ENCODE peak calls at places on chromosomes 4 and X, in seven cellular contexts. One of them, this sample, is unnamed.

GRCh38 chr4:61427818-61428495 is 227.8 kb downstream of the ADGRL3 start:
- DNase-seq in stimulated activated CD4-positive, alpha-beta T cell treated with anti-CD3 and anti-CD28 coated beads, Interleukin-4, amount 100 ng/mL, for 24 hours: no peak
- DNase-seq in EL: no peak
- DNase-seq in activated CD8-positive, alpha-beta memory T cell treated with anti-CD3 and anti-CD28 coated beads, Interleukin-2, amount 50 U/mL, for 48 hours: no peak
- DNase-seq in HuH-7.5: no peak
- DNase-seq in HCT116: no peak
- DNase-seq in sciatic nerve: no peak
- DNase-seq in this sample: no peak

GRCh38 chrX:129769467-129770154 is 10.1 kb upstream of the SASH3 start:
- DNase-seq in HCT116: no peak
- DNase-seq in EL: no peak
- DNase-seq in stimulated activated CD4-positive, alpha-beta T cell treated with anti-CD3 and anti-CD28 coated beads, Interleukin-4, amount 100 ng/mL, for 24 hours: peak
- DNase-seq in sciatic nerve: no peak
- DNase-seq in HuH-7.5: no peak
- DNase-seq in activated CD8-positive, alpha-beta memory T cell treated with anti-CD3 and anti-CD28 coated beads, Interleukin-2, amount 50 U/mL, for 48 hours: no peak
- DNase-seq in this sample: no peak

GRCh38 chr4:118756958-118757357 is 71.8 kb downstream of the METTL14 start:
- DNase-seq in activated CD8-positive, alpha-beta memory T cell treated with anti-CD3 and anti-CD28 coated beads, Interleukin-2, amount 50 U/mL, for 48 hours: no peak
- DNase-seq in HuH-7.5: no peak
- DNase-seq in EL: no peak
- DNase-seq in HCT116: no peak
- DNase-seq in stimulated activated CD4-positive, alpha-beta T cell treated with anti-CD3 and anti-CD28 coated beads, Interleukin-4, amount 100 ng/mL, for 24 hours: no peak
- DNase-seq in sciatic nerve: no peak
- DNase-seq in this sample: no peak

GRCh38 chrX:21757960-21758359 is at the start of gene SMPX:
- DNase-seq in HuH-7.5: no peak
- DNase-seq in activated CD8-positive, alpha-beta memory T cell treated with anti-CD3 and anti-CD28 coated beads, Interleukin-2, amount 50 U/mL, for 48 hours: no peak
- DNase-seq in EL: no peak
- DNase-seq in stimulated activated CD4-positive, alpha-beta T cell treated with anti-CD3 and anti-CD28 coated beads, Interleukin-4, amount 100 ng/mL, for 24 hours: no peak
- DNase-seq in sciatic nerve: no peak
- DNase-seq in HCT116: no peak
- DNase-seq in this sample: no peak

GRCh38 chr4:185771696-185772390 is 40.2 kb downstream of the SORBS2 start:
- DNase-seq in stimulated activated CD4-positive, alpha-beta T cell treated with anti-CD3 and anti-CD28 coated beads, Interleukin-4, amount 100 ng/mL, for 24 hours: no peak
- DNase-seq in HCT116: no peak
- DNase-seq in sciatic nerve: no peak
- DNase-seq in activated CD8-positive, alpha-beta memory T cell treated with anti-CD3 and anti-CD28 coated beads, Interleukin-2, amount 50 U/mL, for 48 hours: no peak
- DNase-seq in EL: peak
- DNase-seq in HuH-7.5: no peak
- DNase-seq in this sample: no peak

GRCh38 chr4:8286719-8287355 is 17.3 kb downstream of the HTRA3 start:
- DNase-seq in sciatic nerve: no peak
- DNase-seq in HCT116: no peak
- DNase-seq in EL: no peak
- DNase-seq in activated CD8-positive, alpha-beta memory T cell treated with anti-CD3 and anti-CD28 coated beads, Interleukin-2, amount 50 U/mL, for 48 hours: no peak
- DNase-seq in HuH-7.5: no peak
- DNase-seq in stimulated activated CD4-positive, alpha-beta T cell treated with anti-CD3 and anti-CD28 coated beads, Interleukin-4, amount 100 ng/mL, for 24 hours: no peak
- DNase-seq in this sample: no peak

GRCh38 chrX:129717902-129718301 is 20.9 kb upstream of the XPNPEP2 start:
- DNase-seq in HuH-7.5: no peak
- DNase-seq in EL: peak
- DNase-seq in stimulated activated CD4-positive, alpha-beta T cell treated with anti-CD3 and anti-CD28 coated beads, Interleukin-4, amount 100 ng/mL, for 24 hours: no peak
- DNase-seq in HCT116: no peak
- DNase-seq in sciatic nerve: no peak
- DNase-seq in activated CD8-positive, alpha-beta memory T cell treated with anti-CD3 and anti-CD28 coated beads, Interleukin-2, amount 50 U/mL, for 48 hours: no peak
- DNase-seq in this sample: no peak

GRCh38 chr4:177446571-177446970 is 4.3 kb upstream of the AGA start:
- DNase-seq in stimulated activated CD4-positive, alpha-beta T cell treated with anti-CD3 and anti-CD28 coated beads, Interleukin-4, amount 100 ng/mL, for 24 hours: no peak
- DNase-seq in activated CD8-positive, alpha-beta memory T cell treated with anti-CD3 and anti-CD28 coated beads, Interleukin-2, amount 50 U/mL, for 48 hours: no peak
- DNase-seq in HCT116: no peak
- DNase-seq in HuH-7.5: no peak
- DNase-seq in EL: no peak
- DNase-seq in sciatic nerve: no peak
- DNase-seq in this sample: no peak

GRCh38 chrX:50779694-50780093 is 34.3 kb downstream of the SHROOM4 start:
- DNase-seq in stimulated activated CD4-positive, alpha-beta T cell treated with anti-CD3 and anti-CD28 coated beads, Interleukin-4, amount 100 ng/mL, for 24 hours: no peak
- DNase-seq in activated CD8-positive, alpha-beta memory T cell treated with anti-CD3 and anti-CD28 coated beads, Interleukin-2, amount 50 U/mL, for 48 hours: no peak
- DNase-seq in HuH-7.5: no peak
- DNase-seq in sciatic nerve: no peak
- DNase-seq in EL: no peak
- DNase-seq in HCT116: no peak
- DNase-seq in this sample: no peak

GRCh38 chr4:39320381-39321115 is 45.6 kb downstream of the RFC1 start:
- DNase-seq in sciatic nerve: no peak
- DNase-seq in HCT116: no peak
- DNase-seq in EL: peak
- DNase-seq in stimulated activated CD4-positive, alpha-beta T cell treated with anti-CD3 and anti-CD28 coated beads, Interleukin-4, amount 100 ng/mL, for 24 hours: no peak
- DNase-seq in HuH-7.5: no peak
- DNase-seq in activated CD8-positive, alpha-beta memory T cell treated with anti-CD3 and anti-CD28 coated beads, Interleukin-2, amount 50 U/mL, for 48 hours: no peak
- DNase-seq in this sample: no peak

GRCh38 chr4:26206339-26206738 is 114.5 kb upstream of the RBPJ start:
- DNase-seq in stimulated activated CD4-positive, alpha-beta T cell treated with anti-CD3 and anti-CD28 coated beads, Interleukin-4, amount 100 ng/mL, for 24 hours: no peak
- DNase-seq in sciatic nerve: peak
- DNase-seq in HuH-7.5: no peak
- DNase-seq in EL: peak
- DNase-seq in activated CD8-positive, alpha-beta memory T cell treated with anti-CD3 and anti-CD28 coated beads, Interleukin-2, amount 50 U/mL, for 48 hours: no peak
- DNase-seq in HCT116: no peak
- DNase-seq in this sample: no peak

GRCh38 chrX:22039541-22039940 is 7.4 kb downstream of the PHEX start:
- DNase-seq in EL: no peak
- DNase-seq in activated CD8-positive, alpha-beta memory T cell treated with anti-CD3 and anti-CD28 coated beads, Interleukin-2, amount 50 U/mL, for 48 hours: no peak
- DNase-seq in HuH-7.5: no peak
- DNase-seq in HCT116: no peak
- DNase-seq in sciatic nerve: no peak
- DNase-seq in stimulated activated CD4-positive, alpha-beta T cell treated with anti-CD3 and anti-CD28 coated beads, Interleukin-4, amount 100 ng/mL, for 24 hours: no peak
- DNase-seq in this sample: no peak

GRCh38 chr4:25552580-25553271 is 102.9 kb upstream of the SLC34A2 start:
- DNase-seq in activated CD8-positive, alpha-beta memory T cell treated with anti-CD3 and anti-CD28 coated beads, Interleukin-2, amount 50 U/mL, for 48 hours: no peak
- DNase-seq in stimulated activated CD4-positive, alpha-beta T cell treated with anti-CD3 and anti-CD28 coated beads, Interleukin-4, amount 100 ng/mL, for 24 hours: no peak
- DNase-seq in EL: no peak
- DNase-seq in HuH-7.5: no peak
- DNase-seq in HCT116: no peak
- DNase-seq in sciatic nerve: no peak
- DNase-seq in this sample: peak

GRCh38 chr4:27149541-27150212 is 289.0 kb downstream of the STIM2 start:
- DNase-seq in HCT116: no peak
- DNase-seq in activated CD8-positive, alpha-beta memory T cell treated with anti-CD3 and anti-CD28 coated beads, Interleukin-2, amount 50 U/mL, for 48 hours: no peak
- DNase-seq in HuH-7.5: no peak
- DNase-seq in sciatic nerve: no peak
- DNase-seq in stimulated activated CD4-positive, alpha-beta T cell treated with anti-CD3 and anti-CD28 coated beads, Interleukin-4, amount 100 ng/mL, for 24 hours: no peak
- DNase-seq in EL: peak
- DNase-seq in this sample: no peak

GRCh38 chrX:71195959-71196727 is 26.9 kb upstream of the GJB1 start:
- DNase-seq in HuH-7.5: no peak
- DNase-seq in HCT116: no peak
- DNase-seq in stimulated activated CD4-positive, alpha-beta T cell treated with anti-CD3 and anti-CD28 coated beads, Interleukin-4, amount 100 ng/mL, for 24 hours: peak
- DNase-seq in activated CD8-positive, alpha-beta memory T cell treated with anti-CD3 and anti-CD28 coated beads, Interleukin-2, amount 50 U/mL, for 48 hours: peak
- DNase-seq in EL: no peak
- DNase-seq in sciatic nerve: no peak
- DNase-seq in this sample: no peak

GRCh38 chrX:40078489-40079288 is 19.1 kb downstream of the BCOR start:
- DNase-seq in HuH-7.5: no peak
- DNase-seq in activated CD8-positive, alpha-beta memory T cell treated with anti-CD3 and anti-CD28 coated beads, Interleukin-2, amount 50 U/mL, for 48 hours: no peak
- DNase-seq in sciatic nerve: no peak
- DNase-seq in HCT116: no peak
- DNase-seq in stimulated activated CD4-positive, alpha-beta T cell treated with anti-CD3 and anti-CD28 coated beads, Interleukin-4, amount 100 ng/mL, for 24 hours: no peak
- DNase-seq in EL: no peak
- DNase-seq in this sample: no peak

GRCh38 chr4:172650758-172651495 is 517.7 kb upstream of the GALNT7 start:
- DNase-seq in stimulated activated CD4-positive, alpha-beta T cell treated with anti-CD3 and anti-CD28 coated beads, Interleukin-4, amount 100 ng/mL, for 24 hours: no peak
- DNase-seq in EL: no peak
- DNase-seq in HuH-7.5: no peak
- DNase-seq in activated CD8-positive, alpha-beta memory T cell treated with anti-CD3 and anti-CD28 coated beads, Interleukin-2, amount 50 U/mL, for 48 hours: no peak
- DNase-seq in sciatic nerve: no peak
- DNase-seq in HCT116: no peak
- DNase-seq in this sample: no peak

GRCh38 chrX:106201502-106202178 is 33.5 kb downstream of the PWWP3B start:
- DNase-seq in sciatic nerve: no peak
- DNase-seq in activated CD8-positive, alpha-beta memory T cell treated with anti-CD3 and anti-CD28 coated beads, Interleukin-2, amount 50 U/mL, for 48 hours: no peak
- DNase-seq in EL: no peak
- DNase-seq in HuH-7.5: no peak
- DNase-seq in HCT116: no peak
- DNase-seq in stimulated activated CD4-positive, alpha-beta T cell treated with anti-CD3 and anti-CD28 coated beads, Interleukin-4, amount 100 ng/mL, for 24 hours: no peak
- DNase-seq in this sample: no peak

GRCh38 chr4:160020804-160021203 is 917.9 kb downstream of the RAPGEF2 start:
- DNase-seq in activated CD8-positive, alpha-beta memory T cell treated with anti-CD3 and anti-CD28 coated beads, Interleukin-2, amount 50 U/mL, for 48 hours: no peak
- DNase-seq in stimulated activated CD4-positive, alpha-beta T cell treated with anti-CD3 and anti-CD28 coated beads, Interleukin-4, amount 100 ng/mL, for 24 hours: no peak
- DNase-seq in HuH-7.5: no peak
- DNase-seq in EL: no peak
- DNase-seq in HCT116: no peak
- DNase-seq in sciatic nerve: no peak
- DNase-seq in this sample: no peak

GRCh38 chrX:83771664-83772063 is 89.3 kb upstream of the CYLC1 start:
- DNase-seq in HCT116: no peak
- DNase-seq in stimulated activated CD4-positive, alpha-beta T cell treated with anti-CD3 and anti-CD28 coated beads, Interleukin-4, amount 100 ng/mL, for 24 hours: no peak
- DNase-seq in EL: no peak
- DNase-seq in HuH-7.5: no peak
- DNase-seq in sciatic nerve: no peak
- DNase-seq in activated CD8-positive, alpha-beta memory T cell treated with anti-CD3 and anti-CD28 coated beads, Interleukin-2, amount 50 U/mL, for 48 hours: no peak
- DNase-seq in this sample: no peak

GRCh38 chr4:139229534-139230039 is 50.4 kb downstream of the MGARP start:
- DNase-seq in HCT116: peak
- DNase-seq in sciatic nerve: no peak
- DNase-seq in HuH-7.5: no peak
- DNase-seq in EL: peak
- DNase-seq in activated CD8-positive, alpha-beta memory T cell treated with anti-CD3 and anti-CD28 coated beads, Interleukin-2, amount 50 U/mL, for 48 hours: no peak
- DNase-seq in stimulated activated CD4-positive, alpha-beta T cell treated with anti-CD3 and anti-CD28 coated beads, Interleukin-4, amount 100 ng/mL, for 24 hours: peak
- DNase-seq in this sample: peak

GRCh38 chr4:176099314-176099713 is 33.7 kb downstream of the WDR17 start:
- DNase-seq in activated CD8-positive, alpha-beta memory T cell treated with anti-CD3 and anti-CD28 coated beads, Interleukin-2, amount 50 U/mL, for 48 hours: no peak
- DNase-seq in sciatic nerve: no peak
- DNase-seq in HuH-7.5: no peak
- DNase-seq in HCT116: no peak
- DNase-seq in EL: no peak
- DNase-seq in stimulated activated CD4-positive, alpha-beta T cell treated with anti-CD3 and anti-CD28 coated beads, Interleukin-4, amount 100 ng/mL, for 24 hours: no peak
- DNase-seq in this sample: no peak

GRCh38 chrX:135489542-135489941 is 30.9 kb upstream of the INTS6L start:
- DNase-seq in EL: no peak
- DNase-seq in HuH-7.5: no peak
- DNase-seq in HCT116: no peak
- DNase-seq in sciatic nerve: no peak
- DNase-seq in activated CD8-positive, alpha-beta memory T cell treated with anti-CD3 and anti-CD28 coated beads, Interleukin-2, amount 50 U/mL, for 48 hours: no peak
- DNase-seq in stimulated activated CD4-positive, alpha-beta T cell treated with anti-CD3 and anti-CD28 coated beads, Interleukin-4, amount 100 ng/mL, for 24 hours: no peak
- DNase-seq in this sample: no peak

GRCh38 chr4:56181140-56181950 is 205.9 kb downstream of the AASDH start:
- DNase-seq in stimulated activated CD4-positive, alpha-beta T cell treated with anti-CD3 and anti-CD28 coated beads, Interleukin-4, amount 100 ng/mL, for 24 hours: peak
- DNase-seq in HCT116: peak
- DNase-seq in sciatic nerve: no peak
- DNase-seq in activated CD8-positive, alpha-beta memory T cell treated with anti-CD3 and anti-CD28 coated beads, Interleukin-2, amount 50 U/mL, for 48 hours: no peak
- DNase-seq in EL: peak
- DNase-seq in HuH-7.5: no peak
- DNase-seq in this sample: no peak

GRCh38 chrX:119605398-119605738 is 856 bp downstream of the NKRF start:
- DNase-seq in sciatic nerve: no peak
- DNase-seq in EL: peak
- DNase-seq in stimulated activated CD4-positive, alpha-beta T cell treated with anti-CD3 and anti-CD28 coated beads, Interleukin-4, amount 100 ng/mL, for 24 hours: no peak
- DNase-seq in activated CD8-positive, alpha-beta memory T cell treated with anti-CD3 and anti-CD28 coated beads, Interleukin-2, amount 50 U/mL, for 48 hours: peak
- DNase-seq in HuH-7.5: peak
- DNase-seq in HCT116: no peak
- DNase-seq in this sample: no peak

GRCh38 chr4:10746371-10747143 is 62.0 kb upstream of the CLNK start:
- DNase-seq in HuH-7.5: no peak
- DNase-seq in sciatic nerve: no peak
- DNase-seq in HCT116: no peak
- DNase-seq in activated CD8-positive, alpha-beta memory T cell treated with anti-CD3 and anti-CD28 coated beads, Interleukin-2, amount 50 U/mL, for 48 hours: no peak
- DNase-seq in EL: no peak
- DNase-seq in stimulated activated CD4-positive, alpha-beta T cell treated with anti-CD3 and anti-CD28 coated beads, Interleukin-4, amount 100 ng/mL, for 24 hours: no peak
- DNase-seq in this sample: peak

GRCh38 chr4:176668324-176668723 is 124.4 kb downstream of the VEGFC start:
- DNase-seq in sciatic nerve: no peak
- DNase-seq in activated CD8-positive, alpha-beta memory T cell treated with anti-CD3 and anti-CD28 coated beads, Interleukin-2, amount 50 U/mL, for 48 hours: no peak
- DNase-seq in EL: no peak
- DNase-seq in HCT116: no peak
- DNase-seq in stimulated activated CD4-positive, alpha-beta T cell treated with anti-CD3 and anti-CD28 coated beads, Interleukin-4, amount 100 ng/mL, for 24 hours: no peak
- DNase-seq in HuH-7.5: no peak
- DNase-seq in this sample: no peak

GRCh38 chr4:2177443-2178093 is 64.4 kb downstream of the HAUS3 start:
- DNase-seq in HuH-7.5: no peak
- DNase-seq in EL: no peak
- DNase-seq in stimulated activated CD4-positive, alpha-beta T cell treated with anti-CD3 and anti-CD28 coated beads, Interleukin-4, amount 100 ng/mL, for 24 hours: no peak
- DNase-seq in sciatic nerve: no peak
- DNase-seq in HCT116: no peak
- DNase-seq in activated CD8-positive, alpha-beta memory T cell treated with anti-CD3 and anti-CD28 coated beads, Interleukin-2, amount 50 U/mL, for 48 hours: no peak
- DNase-seq in this sample: no peak

GRCh38 chr4:80471701-80472100 is 136.2 kb downstream of the CFAP299 start:
- DNase-seq in EL: peak
- DNase-seq in HCT116: no peak
- DNase-seq in activated CD8-positive, alpha-beta memory T cell treated with anti-CD3 and anti-CD28 coated beads, Interleukin-2, amount 50 U/mL, for 48 hours: no peak
- DNase-seq in sciatic nerve: no peak
- DNase-seq in stimulated activated CD4-positive, alpha-beta T cell treated with anti-CD3 and anti-CD28 coated beads, Interleukin-4, amount 100 ng/mL, for 24 hours: no peak
- DNase-seq in HuH-7.5: no peak
- DNase-seq in this sample: no peak

GRCh38 chrX:139692506-139692849 is 15.5 kb downstream of the MCF2 start:
- DNase-seq in EL: no peak
- DNase-seq in activated CD8-positive, alpha-beta memory T cell treated with anti-CD3 and anti-CD28 coated beads, Interleukin-2, amount 50 U/mL, for 48 hours: no peak
- DNase-seq in sciatic nerve: no peak
- DNase-seq in HuH-7.5: no peak
- DNase-seq in stimulated activated CD4-positive, alpha-beta T cell treated with anti-CD3 and anti-CD28 coated beads, Interleukin-4, amount 100 ng/mL, for 24 hours: no peak
- DNase-seq in HCT116: no peak
- DNase-seq in this sample: no peak

GRCh38 chr4:26503844-26504243 is 13.6 kb upstream of the CCKAR start:
- DNase-seq in activated CD8-positive, alpha-beta memory T cell treated with anti-CD3 and anti-CD28 coated beads, Interleukin-2, amount 50 U/mL, for 48 hours: no peak
- DNase-seq in EL: no peak
- DNase-seq in HuH-7.5: no peak
- DNase-seq in HCT116: no peak
- DNase-seq in stimulated activated CD4-positive, alpha-beta T cell treated with anti-CD3 and anti-CD28 coated beads, Interleukin-4, amount 100 ng/mL, for 24 hours: no peak
- DNase-seq in sciatic nerve: no peak
- DNase-seq in this sample: no peak

GRCh38 chr4:15847746-15848145 is 69.6 kb downstream of the CD38 start:
- DNase-seq in HCT116: no peak
- DNase-seq in EL: no peak
- DNase-seq in activated CD8-positive, alpha-beta memory T cell treated with anti-CD3 and anti-CD28 coated beads, Interleukin-2, amount 50 U/mL, for 48 hours: no peak
- DNase-seq in HuH-7.5: no peak
- DNase-seq in stimulated activated CD4-positive, alpha-beta T cell treated with anti-CD3 and anti-CD28 coated beads, Interleukin-4, amount 100 ng/mL, for 24 hours: no peak
- DNase-seq in sciatic nerve: no peak
- DNase-seq in this sample: no peak

GRCh38 chr4:118941149-118941548 is 52.5 kb downstream of the SYNPO2 start:
- DNase-seq in HCT116: no peak
- DNase-seq in EL: peak
- DNase-seq in stimulated activated CD4-positive, alpha-beta T cell treated with anti-CD3 and anti-CD28 coated beads, Interleukin-4, amount 100 ng/mL, for 24 hours: no peak
- DNase-seq in HuH-7.5: no peak
- DNase-seq in sciatic nerve: no peak
- DNase-seq in activated CD8-positive, alpha-beta memory T cell treated with anti-CD3 and anti-CD28 coated beads, Interleukin-2, amount 50 U/mL, for 48 hours: no peak
- DNase-seq in this sample: no peak

GRCh38 chr4:11440481-11441181 is 11.9 kb upstream of the HS3ST1 start:
- DNase-seq in HCT116: no peak
- DNase-seq in stimulated activated CD4-positive, alpha-beta T cell treated with anti-CD3 and anti-CD28 coated beads, Interleukin-4, amount 100 ng/mL, for 24 hours: no peak
- DNase-seq in sciatic nerve: no peak
- DNase-seq in HuH-7.5: no peak
- DNase-seq in activated CD8-positive, alpha-beta memory T cell treated with anti-CD3 and anti-CD28 coated beads, Interleukin-2, amount 50 U/mL, for 48 hours: no peak
- DNase-seq in EL: no peak
- DNase-seq in this sample: no peak

GRCh38 chrX:31580726-31581125 is 508.9 kb upstream of the FTHL17 start:
- DNase-seq in activated CD8-positive, alpha-beta memory T cell treated with anti-CD3 and anti-CD28 coated beads, Interleukin-2, amount 50 U/mL, for 48 hours: no peak
- DNase-seq in EL: peak
- DNase-seq in HCT116: no peak
- DNase-seq in stimulated activated CD4-positive, alpha-beta T cell treated with anti-CD3 and anti-CD28 coated beads, Interleukin-4, amount 100 ng/mL, for 24 hours: no peak
- DNase-seq in HuH-7.5: no peak
- DNase-seq in sciatic nerve: no peak
- DNase-seq in this sample: no peak

GRCh38 chr4:168854216-168854921 is 155.7 kb downstream of the CBR4 start:
- DNase-seq in sciatic nerve: no peak
- DNase-seq in HuH-7.5: no peak
- DNase-seq in EL: no peak
- DNase-seq in stimulated activated CD4-positive, alpha-beta T cell treated with anti-CD3 and anti-CD28 coated beads, Interleukin-4, amount 100 ng/mL, for 24 hours: no peak
- DNase-seq in activated CD8-positive, alpha-beta memory T cell treated with anti-CD3 and anti-CD28 coated beads, Interleukin-2, amount 50 U/mL, for 48 hours: no peak
- DNase-seq in HCT116: no peak
- DNase-seq in this sample: no peak

GRCh38 chr4:128601992-128602695 is 207.4 kb upstream of the JADE1 start:
- DNase-seq in HCT116: no peak
- DNase-seq in HuH-7.5: no peak
- DNase-seq in EL: peak
- DNase-seq in sciatic nerve: no peak
- DNase-seq in stimulated activated CD4-positive, alpha-beta T cell treated with anti-CD3 and anti-CD28 coated beads, Interleukin-4, amount 100 ng/mL, for 24 hours: no peak
- DNase-seq in activated CD8-positive, alpha-beta memory T cell treated with anti-CD3 and anti-CD28 coated beads, Interleukin-2, amount 50 U/mL, for 48 hours: no peak
- DNase-seq in this sample: no peak

GRCh38 chrX:38515291-38515690 is 46.1 kb upstream of the TSPAN7 start:
- DNase-seq in EL: no peak
- DNase-seq in activated CD8-positive, alpha-beta memory T cell treated with anti-CD3 and anti-CD28 coated beads, Interleukin-2, amount 50 U/mL, for 48 hours: no peak
- DNase-seq in HCT116: no peak
- DNase-seq in sciatic nerve: no peak
- DNase-seq in stimulated activated CD4-positive, alpha-beta T cell treated with anti-CD3 and anti-CD28 coated beads, Interleukin-4, amount 100 ng/mL, for 24 hours: no peak
- DNase-seq in HuH-7.5: no peak
- DNase-seq in this sample: no peak

This sample was measured in hippocampal formation.